ENCODE peak calls at places on chromosomes 12 and 14, in seven cellular contexts. One of them, this sample, is unnamed.

GRCh38 chr12:67263416-67263960 is 5.7 kb upstream of the CAND1 start:
- DNase-seq in HT-29: no peak
- DNase-seq in LoVo: no peak
- DNase-seq in amniotic epithelial cell: no peak
- DNase-seq in activated CD8-positive, alpha-beta memory T cell treated with anti-CD3 and anti-CD28 coated beads, Interleukin-2, amount 50 U/mL, for 4 hours: no peak
- DNase-seq in NCI-H226: no peak
- DNase-seq in stimulated activated CD4-positive, alpha-beta T cell treated with anti-CD3 and anti-CD28 coated beads, Interleukin-15, amount 100 ng/mL, for 1 hour: no peak
- DNase-seq in this sample: no peak

GRCh38 chr12:27048822-27049752 is 26.7 kb downstream of the MED21 start:
- DNase-seq in HT-29: peak
- DNase-seq in LoVo: peak
- DNase-seq in amniotic epithelial cell: peak
- DNase-seq in activated CD8-positive, alpha-beta memory T cell treated with anti-CD3 and anti-CD28 coated beads, Interleukin-2, amount 50 U/mL, for 4 hours: no peak
- DNase-seq in NCI-H226: peak
- DNase-seq in stimulated activated CD4-positive, alpha-beta T cell treated with anti-CD3 and anti-CD28 coated beads, Interleukin-15, amount 100 ng/mL, for 1 hour: no peak
- DNase-seq in this sample: no peak

GRCh38 chr12:22900401-22900800 is 275.4 kb downstream of the ETNK1 start:
- DNase-seq in HT-29: no peak
- DNase-seq in LoVo: no peak
- DNase-seq in amniotic epithelial cell: no peak
- DNase-seq in activated CD8-positive, alpha-beta memory T cell treated with anti-CD3 and anti-CD28 coated beads, Interleukin-2, amount 50 U/mL, for 4 hours: no peak
- DNase-seq in NCI-H226: no peak
- DNase-seq in stimulated activated CD4-positive, alpha-beta T cell treated with anti-CD3 and anti-CD28 coated beads, Interleukin-15, amount 100 ng/mL, for 1 hour: no peak
- DNase-seq in this sample: no peak

GRCh38 chr12:24615967-24616411 is 332.9 kb downstream of the BCAT1 start:
- DNase-seq in HT-29: no peak
- DNase-seq in LoVo: peak
- DNase-seq in amniotic epithelial cell: peak
- DNase-seq in activated CD8-positive, alpha-beta memory T cell treated with anti-CD3 and anti-CD28 coated beads, Interleukin-2, amount 50 U/mL, for 4 hours: no peak
- DNase-seq in NCI-H226: peak
- DNase-seq in stimulated activated CD4-positive, alpha-beta T cell treated with anti-CD3 and anti-CD28 coated beads, Interleukin-15, amount 100 ng/mL, for 1 hour: no peak
- DNase-seq in this sample: no peak

GRCh38 chr12:57212701-57213067 is 3.9 kb upstream of the NXPH4 start:
- DNase-seq in HT-29: no peak
- DNase-seq in LoVo: no peak
- DNase-seq in amniotic epithelial cell: no peak
- DNase-seq in activated CD8-positive, alpha-beta memory T cell treated with anti-CD3 and anti-CD28 coated beads, Interleukin-2, amount 50 U/mL, for 4 hours: no peak
- DNase-seq in NCI-H226: no peak
- DNase-seq in stimulated activated CD4-positive, alpha-beta T cell treated with anti-CD3 and anti-CD28 coated beads, Interleukin-15, amount 100 ng/mL, for 1 hour: no peak
- DNase-seq in this sample: no peak

GRCh38 chr14:61528591-61529021 is 166.7 kb upstream of the HIF1A start:
- DNase-seq in HT-29: no peak
- DNase-seq in LoVo: no peak
- DNase-seq in amniotic epithelial cell: peak
- DNase-seq in activated CD8-positive, alpha-beta memory T cell treated with anti-CD3 and anti-CD28 coated beads, Interleukin-2, amount 50 U/mL, for 4 hours: no peak
- DNase-seq in NCI-H226: peak
- DNase-seq in stimulated activated CD4-positive, alpha-beta T cell treated with anti-CD3 and anti-CD28 coated beads, Interleukin-15, amount 100 ng/mL, for 1 hour: no peak
- DNase-seq in this sample: no peak

GRCh38 chr12:102197789-102198188 is at the start of gene PMCH:
- DNase-seq in HT-29: no peak
- DNase-seq in LoVo: no peak
- DNase-seq in amniotic epithelial cell: peak
- DNase-seq in activated CD8-positive, alpha-beta memory T cell treated with anti-CD3 and anti-CD28 coated beads, Interleukin-2, amount 50 U/mL, for 4 hours: no peak
- DNase-seq in NCI-H226: no peak
- DNase-seq in stimulated activated CD4-positive, alpha-beta T cell treated with anti-CD3 and anti-CD28 coated beads, Interleukin-15, amount 100 ng/mL, for 1 hour: no peak
- DNase-seq in this sample: no peak

GRCh38 chr14:103693514-103693913 is 21.7 kb downstream of the XRCC3 start:
- DNase-seq in HT-29: no peak
- DNase-seq in LoVo: peak
- DNase-seq in amniotic epithelial cell: no peak
- DNase-seq in activated CD8-positive, alpha-beta memory T cell treated with anti-CD3 and anti-CD28 coated beads, Interleukin-2, amount 50 U/mL, for 4 hours: no peak
- DNase-seq in NCI-H226: peak
- DNase-seq in stimulated activated CD4-positive, alpha-beta T cell treated with anti-CD3 and anti-CD28 coated beads, Interleukin-15, amount 100 ng/mL, for 1 hour: no peak
- DNase-seq in this sample: peak

GRCh38 chr12:121802843-121803698 is 738 bp upstream of the SETD1B start:
- DNase-seq in HT-29: peak
- DNase-seq in LoVo: peak
- DNase-seq in amniotic epithelial cell: peak
- DNase-seq in activated CD8-positive, alpha-beta memory T cell treated with anti-CD3 and anti-CD28 coated beads, Interleukin-2, amount 50 U/mL, for 4 hours: peak
- DNase-seq in NCI-H226: peak
- DNase-seq in stimulated activated CD4-positive, alpha-beta T cell treated with anti-CD3 and anti-CD28 coated beads, Interleukin-15, amount 100 ng/mL, for 1 hour: peak
- DNase-seq in this sample: peak

GRCh38 chr12:11638271-11638916 is 11.1 kb upstream of the ETV6 start:
- DNase-seq in HT-29: no peak
- DNase-seq in LoVo: no peak
- DNase-seq in amniotic epithelial cell: no peak
- DNase-seq in activated CD8-positive, alpha-beta memory T cell treated with anti-CD3 and anti-CD28 coated beads, Interleukin-2, amount 50 U/mL, for 4 hours: no peak
- DNase-seq in NCI-H226: no peak
- DNase-seq in stimulated activated CD4-positive, alpha-beta T cell treated with anti-CD3 and anti-CD28 coated beads, Interleukin-15, amount 100 ng/mL, for 1 hour: no peak
- DNase-seq in this sample: no peak

GRCh38 chr14:100816950-100817901 is 8.7 kb upstream of the MEG3 start:
- DNase-seq in HT-29: no peak
- DNase-seq in LoVo: no peak
- DNase-seq in amniotic epithelial cell: no peak
- DNase-seq in activated CD8-positive, alpha-beta memory T cell treated with anti-CD3 and anti-CD28 coated beads, Interleukin-2, amount 50 U/mL, for 4 hours: no peak
- DNase-seq in NCI-H226: no peak
- DNase-seq in stimulated activated CD4-positive, alpha-beta T cell treated with anti-CD3 and anti-CD28 coated beads, Interleukin-15, amount 100 ng/mL, for 1 hour: no peak
- DNase-seq in this sample: no peak

GRCh38 chr14:57069702-57070101 is 199.0 kb downstream of the EXOC5 start:
- DNase-seq in HT-29: no peak
- DNase-seq in LoVo: no peak
- DNase-seq in amniotic epithelial cell: no peak
- DNase-seq in activated CD8-positive, alpha-beta memory T cell treated with anti-CD3 and anti-CD28 coated beads, Interleukin-2, amount 50 U/mL, for 4 hours: no peak
- DNase-seq in NCI-H226: no peak
- DNase-seq in stimulated activated CD4-positive, alpha-beta T cell treated with anti-CD3 and anti-CD28 coated beads, Interleukin-15, amount 100 ng/mL, for 1 hour: no peak
- DNase-seq in this sample: no peak

GRCh38 chr14:70971588-70971987 is 64.3 kb downstream of the PCNX1 start:
- DNase-seq in HT-29: no peak
- DNase-seq in LoVo: no peak
- DNase-seq in amniotic epithelial cell: no peak
- DNase-seq in activated CD8-positive, alpha-beta memory T cell treated with anti-CD3 and anti-CD28 coated beads, Interleukin-2, amount 50 U/mL, for 4 hours: no peak
- DNase-seq in NCI-H226: no peak
- DNase-seq in stimulated activated CD4-positive, alpha-beta T cell treated with anti-CD3 and anti-CD28 coated beads, Interleukin-15, amount 100 ng/mL, for 1 hour: no peak
- DNase-seq in this sample: no peak

GRCh38 chr12:3035815-3036702 is 41.1 kb upstream of the TSPAN9 start:
- DNase-seq in HT-29: no peak
- DNase-seq in LoVo: no peak
- DNase-seq in amniotic epithelial cell: peak
- DNase-seq in activated CD8-positive, alpha-beta memory T cell treated with anti-CD3 and anti-CD28 coated beads, Interleukin-2, amount 50 U/mL, for 4 hours: no peak
- DNase-seq in NCI-H226: no peak
- DNase-seq in stimulated activated CD4-positive, alpha-beta T cell treated with anti-CD3 and anti-CD28 coated beads, Interleukin-15, amount 100 ng/mL, for 1 hour: no peak
- DNase-seq in this sample: no peak

GRCh38 chr12:70243510-70244331 is 488 bp downstream of the CNOT2 start:
- DNase-seq in HT-29: peak
- DNase-seq in LoVo: peak
- DNase-seq in amniotic epithelial cell: peak
- DNase-seq in activated CD8-positive, alpha-beta memory T cell treated with anti-CD3 and anti-CD28 coated beads, Interleukin-2, amount 50 U/mL, for 4 hours: peak
- DNase-seq in NCI-H226: peak
- DNase-seq in stimulated activated CD4-positive, alpha-beta T cell treated with anti-CD3 and anti-CD28 coated beads, Interleukin-15, amount 100 ng/mL, for 1 hour: peak
- DNase-seq in this sample: peak

This sample was measured in breast epithelium.